ENCODE peak calls at places on chromosomes 13 and 19, in nine cellular contexts. S is mucosa of descending colon; E is effector memory CD4-positive, alpha-beta T cell; D is body of pancreas; G is endothelial cell of umbilical vein; A is uterus; N is tibial nerve; L is hepatocyte; C is GM23248. Q is an unnamed sample.

GRCh38 chr13:74794147-74794546 is 659.9 kb upstream of the KLF12 start:
- DNase-seq in C (no peak), A (no peak), N (no peak), D (no peak), G (no peak), L (no peak), S (no peak), E (no peak), Q (peak; percentile 56)

GRCh38 chr19:16320987-16321386 is 3.6 kb upstream of the KLF2 start:
- DNase-seq in C (no peak), A (no peak), N (no peak), E (no peak), L (no peak), G (no peak), D (no peak), S (no peak), Q (no peak)

GRCh38 chr19:590396-590745 is 690 bp downstream of the HCN2 start:
- DNase-seq in S (no peak), G (no peak), N (no peak), D (no peak), L (peak; percentile 56), C (peak; percentile 65), A (no peak), E (no peak), Q (peak; percentile 74)

GRCh38 chr19:48881741-48882657 is 9.8 kb downstream of the PPP1R15A start:
- DNase-seq in D (no peak), N (no peak), S (no peak), G (no peak), L (peak; percentile 44), E (no peak), C (peak; percentile 50), A (no peak), Q (peak; percentile 83)

GRCh38 chr13:48437381-48437780 is 24.5 kb upstream of the LPAR6 start:
- DNase-seq in A (peak; percentile 50), L (no peak), C (no peak), D (peak; percentile 29), G (peak; percentile 82), S (no peak), N (peak; percentile 57), E (no peak), Q (no peak)

GRCh38 chr19:38706792-38707511 is 37.3 kb downstream of the CAPN12 start:
- DNase-seq in N (no peak), G (peak; percentile 46), D (no peak), S (no peak), A (no peak), E (no peak), L (no peak), C (no peak), Q (no peak)

GRCh38 chr19:17112700-17113099 is 37.1 kb downstream of the MYO9B start:
- DNase-seq in D (no peak), C (no peak), N (no peak), L (no peak), G (no peak), S (no peak), A (no peak), E (no peak), Q (no peak)

GRCh38 chr19:20607943-20608342 is 42.4 kb upstream of the ZNF737 start:
- DNase-seq in L (no peak), S (no peak), N (no peak), C (no peak), G (no peak), D (no peak), E (no peak), A (no peak), Q (no peak)

GRCh38 chr13:46743191-46743590 is 53.8 kb downstream of the ESD start:
- DNase-seq in C (no peak), A (no peak), N (no peak), D (no peak), E (no peak), S (no peak), G (no peak), L (no peak), Q (no peak)

GRCh38 chr19:54415208-54415900 is at the start of gene TTYH1:
- DNase-seq in G (no peak), A (no peak), E (no peak), N (no peak), L (no peak), S (no peak), C (no peak), D (no peak), Q (peak; percentile 84)
- H3K4me3 ChIP-seq in G (no peak within 1 kb of the TSS), A (no peak within 1 kb of the TSS), E (no peak within 1 kb of the TSS), N (peak within 1 kb of the TSS; percentile 48), L (no peak within 1 kb of the TSS), S (no peak within 1 kb of the TSS), C (no peak within 1 kb of the TSS), D (no peak within 1 kb of the TSS), Q (no peak within 1 kb of the TSS)

GRCh38 chr13:110484290-110485048 is 77.1 kb downstream of the RAB20 start:
- DNase-seq in N (no peak), A (no peak), L (no peak), S (no peak), G (no peak), D (no peak), E (no peak), C (no peak), Q (no peak)

GRCh38 chr13:110483386-110483785 is 78.1 kb downstream of the RAB20 start:
- DNase-seq in E (no peak), A (no peak), N (no peak), S (no peak), L (no peak), C (no peak), D (no peak), G (no peak), Q (no peak)

GRCh38 chr13:110485604-110486003 is 75.9 kb downstream of the RAB20 start:
- DNase-seq in D (no peak), S (no peak), L (no peak), C (no peak), N (no peak), G (no peak), A (no peak), E (no peak), Q (peak; percentile 97)

GRCh38 chr13:110490009-110490770 is 71.3 kb downstream of the RAB20 start:
- DNase-seq in N (no peak), G (no peak), E (no peak), A (no peak), C (no peak), L (peak; percentile 41), D (no peak), S (no peak), Q (no peak)

DNA sequence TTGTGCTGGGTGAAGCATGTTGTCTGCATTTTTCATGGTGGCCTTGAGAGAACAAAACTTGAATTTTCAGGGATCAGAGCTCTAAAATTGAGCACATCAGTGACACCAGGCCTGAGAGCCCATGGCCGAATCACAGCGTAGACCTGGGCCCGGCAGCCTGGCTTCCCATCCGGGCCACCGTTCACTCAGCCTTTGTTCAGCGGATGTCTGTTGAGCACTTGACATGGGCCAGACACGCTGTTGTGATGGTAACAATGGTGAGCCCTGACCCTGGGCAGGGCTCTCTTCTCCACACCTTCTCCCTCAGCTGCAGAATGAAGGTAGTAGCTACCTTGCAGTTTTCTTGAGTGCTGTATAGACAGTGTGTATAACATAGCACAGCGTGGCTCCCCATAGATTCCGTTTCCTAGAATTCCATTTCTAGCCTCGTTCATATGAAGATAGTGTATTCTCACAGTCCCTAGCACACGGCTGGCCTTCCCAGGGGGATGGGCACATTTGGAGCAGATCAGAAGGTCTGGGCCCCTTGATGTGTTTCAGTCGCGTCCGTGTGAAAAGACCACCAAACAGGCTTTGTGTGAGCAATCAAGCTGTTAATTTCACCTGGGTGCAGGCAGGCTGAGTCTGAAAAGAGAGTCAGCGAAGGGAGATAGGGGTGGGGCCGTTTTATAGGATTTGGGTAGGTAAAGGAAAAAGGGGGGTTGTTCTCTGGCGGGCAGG is 75.3 kb downstream of the RAB20 start:
- DNase-seq in A (no peak), L (no peak), G (no peak), E (no peak), D (no peak), C (no peak), N (no peak), S (no peak), Q (peak; percentile 90)
- H3K36me3 ChIP-seq in A (no peaks in the 10 kb centered on the region), L (no peaks in the 10 kb centered on the region), G (peaks cover 36% of the 10 kb centered on the region), E (no peaks in the 10 kb centered on the region), D (no peaks in the 10 kb centered on the region), C (no peaks in the 10 kb centered on the region), N (peaks cover 91% of the 10 kb centered on the region), S (no peaks in the 10 kb centered on the region), Q (peaks cover 85% of the 10 kb centered on the region)

DNA sequence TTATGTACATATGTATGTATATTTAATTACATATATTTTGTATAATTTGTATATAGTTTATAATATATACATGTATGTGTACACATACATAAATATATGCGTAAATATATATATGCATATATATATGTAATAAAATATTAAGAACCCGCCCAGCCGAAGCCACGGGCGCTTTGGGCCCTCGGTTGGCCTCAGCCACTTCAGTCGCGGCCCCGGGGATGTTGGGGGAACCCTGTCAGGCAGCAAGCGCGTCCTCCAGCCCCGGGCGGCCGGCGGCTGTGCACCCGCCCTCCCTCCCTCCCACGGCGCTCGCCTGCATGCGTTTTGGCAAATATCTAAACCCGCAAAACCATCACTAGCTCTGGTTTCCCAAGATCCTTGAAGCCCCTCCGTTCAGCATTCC is 7.9 kb upstream of the ZNF606 start:
- DNase-seq in L (no peak), C (no peak), D (no peak), N (no peak), E (no peak), G (no peak), A (no peak), S (no peak), Q (no peak)
- H3K9me3 ChIP-seq in L (peaks cover 24% of the 10 kb centered on the region), C (no peaks in the 10 kb centered on the region), D (no peaks in the 10 kb centered on the region), N (peaks cover 8% of the 10 kb centered on the region), E (peaks cover 46% of the 10 kb centered on the region), G (peaks cover 5% of the 10 kb centered on the region), A (peaks cover 19% of the 10 kb centered on the region), S (peaks cover 30% of the 10 kb centered on the region), Q (peaks cover 69% of the 10 kb centered on the region)

DNA sequence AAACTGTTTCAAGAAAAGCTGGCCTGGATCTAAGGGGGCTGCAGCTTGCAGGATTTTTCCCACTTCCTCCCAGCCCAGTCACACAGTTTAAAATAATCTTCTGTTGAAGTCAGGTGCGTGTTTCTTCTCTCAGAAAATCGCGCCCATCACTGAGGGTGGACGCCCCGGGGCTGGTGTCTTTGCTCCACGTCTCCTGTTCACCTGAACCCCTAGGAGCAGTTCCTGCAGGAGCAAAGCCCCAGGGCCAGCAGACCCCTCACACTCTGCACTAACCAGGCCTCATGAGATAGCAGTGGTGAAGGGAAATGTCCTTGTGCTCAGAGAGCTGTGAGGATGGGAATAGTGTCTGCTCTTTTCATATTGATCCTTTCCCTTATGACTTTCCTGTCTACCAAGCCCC is 920 bp upstream of the SIGLEC7 start:
- DNase-seq in G (no peak), A (no peak), L (no peak), D (no peak), C (no peak), E (no peak), N (no peak), S (no peak), Q (peak; percentile 20)
- H3K4me3 ChIP-seq in G (no peak overlapping the region), A (no peak overlapping the region), L (no peak overlapping the region), D (no peak overlapping the region), C (no peak overlapping the region), E (no peak overlapping the region), N (no peak overlapping the region), S (no peak overlapping the region), Q (no peak overlapping the region)

DNA sequence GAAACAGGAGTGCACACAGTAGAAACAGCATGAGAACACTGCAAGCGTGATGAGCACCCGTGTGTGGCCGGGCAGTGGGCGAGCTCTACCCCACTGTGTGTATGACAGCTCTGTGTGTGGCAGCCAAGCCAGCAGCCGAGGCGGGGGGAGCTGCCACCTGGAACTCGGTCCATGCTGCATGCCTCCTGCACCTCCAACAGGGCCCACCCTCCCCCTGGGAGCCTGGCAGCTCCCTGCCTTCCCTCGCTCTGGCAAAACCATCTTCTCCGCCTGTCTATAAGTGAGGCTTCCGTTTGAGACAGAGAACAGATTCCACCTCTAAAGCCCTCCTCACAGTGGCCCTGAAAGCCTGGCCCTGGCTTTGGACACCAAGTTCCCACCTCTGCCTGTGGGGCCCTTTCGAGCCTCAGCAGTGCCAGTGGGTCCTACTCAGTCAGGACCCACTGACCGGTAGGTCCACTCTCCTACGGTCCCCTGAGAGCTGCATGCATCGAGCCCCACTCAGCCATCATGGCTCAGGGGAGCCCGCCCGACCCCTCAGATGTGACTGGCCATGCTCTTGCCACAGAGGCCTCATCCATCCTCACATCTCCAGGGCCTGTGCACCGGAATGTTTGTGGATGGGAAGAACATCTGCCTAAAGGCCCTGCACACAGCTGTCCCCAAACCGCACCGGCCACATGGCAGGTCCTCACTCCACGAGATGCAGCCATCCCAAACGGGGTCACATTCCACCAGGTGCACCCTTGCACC is 52.4 kb upstream of the C13orf46 start:
- DNase-seq in L (no peak), D (no peak), E (no peak), C (no peak), G (no peak), S (peak; percentile 48), A (no peak), N (no peak), Q (no peak)
- H3K36me3 ChIP-seq in L (no peaks in the 10 kb centered on the region), D (no peaks in the 10 kb centered on the region), E (peaks cover 89% of the 10 kb centered on the region), C (peaks cover 15% of the 10 kb centered on the region), G (peaks cover 44% of the 10 kb centered on the region), S (no peaks in the 10 kb centered on the region), A (no peaks in the 10 kb centered on the region), N (peaks cover 67% of the 10 kb centered on the region), Q (no peaks in the 10 kb centered on the region)